ENCODE peak calls at places on chromosomes 5 and 9, in five cellular contexts. K is small intestine, T is RWPE2, B is K562, A is uterus. W is an unnamed sample.

GRCh38 chr5:131538177-131538593 is 96.8 kb downstream of the RAPGEF6 start:
- DNase-seq in K (no peak), T (no peak), B (no peak), A (no peak), W (no peak)

GRCh38 chr5:169185626-169186025 is 115.3 kb downstream of the SLIT3 start:
- DNase-seq in K (no peak), T (no peak), B (no peak), A (no peak), W (no peak)

GRCh38 chr5:144979516-144980264 is 809.0 kb downstream of the KCTD16 start:
- DNase-seq in K (no peak), T (no peak), B (no peak), A (no peak), W (no peak)

GRCh38 chr5:109880907-109881685 is 191.4 kb downstream of the MAN2A1 start:
- DNase-seq in K (no peak), T (no peak), B (no peak), A (no peak), W (no peak)

GRCh38 chr9:116515541-116515940 is 171.6 kb upstream of the TRIM32 start:
- DNase-seq in K (no peak), T (no peak), B (no peak), A (no peak), W (no peak)

GRCh38 chr9:86563350-86563749 is 209.1 kb upstream of the TUT7 start:
- DNase-seq in K (no peak), T (no peak), B (no peak), A (no peak), W (no peak)

GRCh38 chr5:37950436-37950835 is 110.6 kb upstream of the GDNF start:
- DNase-seq in K (no peak), T (no peak), B (no peak), A (no peak), W (no peak)

GRCh38 chr5:1723957-1724821 is 75.4 kb downstream of the MRPL36 start:
- DNase-seq in K (no peak), T (peak; percentile 63), B (no peak), A (no peak), W (peak; percentile 3)

GRCh38 chr9:107487521-107488399 is 1.8 kb downstream of the KLF4 start:
- DNase-seq in K (peak; percentile 44), T (peak; percentile 59), B (no peak), A (peak; percentile 34), W (peak; percentile 61)

GRCh38 chr5:132102101-132102701 is 28.6 kb downstream of the CSF2 start:
- DNase-seq in K (no peak), T (no peak), B (no peak), A (no peak), W (no peak)

GRCh38 chr5:32505718-32506117 is 61.2 kb upstream of the ZFR start:
- DNase-seq in K (no peak), T (no peak), B (no peak), A (peak; percentile 34), W (no peak)

GRCh38 chr5:26889810-26890209 is 148.6 kb downstream of the CDH9 start:
- DNase-seq in K (no peak), T (no peak), B (no peak), A (no peak), W (no peak)

GRCh38 chr5:126849101-126849678 is 72.3 kb downstream of the LMNB1 start:
- DNase-seq in K (peak; percentile 64), T (no peak), B (no peak), A (peak; percentile 68), W (no peak)

GRCh38 chr5:126846344-126846743 is 69.4 kb downstream of the LMNB1 start:
- DNase-seq in K (no peak), T (no peak), B (no peak), A (no peak), W (no peak)

GRCh38 chr5:126848253-126848652 is 71.3 kb downstream of the LMNB1 start:
- DNase-seq in K (no peak), T (no peak), B (no peak), A (no peak), W (no peak)

GRCh38 chr5:126846756-126847155 is 69.8 kb downstream of the LMNB1 start:
- DNase-seq in K (no peak), T (no peak), B (no peak), A (no peak), W (no peak)

DNA sequence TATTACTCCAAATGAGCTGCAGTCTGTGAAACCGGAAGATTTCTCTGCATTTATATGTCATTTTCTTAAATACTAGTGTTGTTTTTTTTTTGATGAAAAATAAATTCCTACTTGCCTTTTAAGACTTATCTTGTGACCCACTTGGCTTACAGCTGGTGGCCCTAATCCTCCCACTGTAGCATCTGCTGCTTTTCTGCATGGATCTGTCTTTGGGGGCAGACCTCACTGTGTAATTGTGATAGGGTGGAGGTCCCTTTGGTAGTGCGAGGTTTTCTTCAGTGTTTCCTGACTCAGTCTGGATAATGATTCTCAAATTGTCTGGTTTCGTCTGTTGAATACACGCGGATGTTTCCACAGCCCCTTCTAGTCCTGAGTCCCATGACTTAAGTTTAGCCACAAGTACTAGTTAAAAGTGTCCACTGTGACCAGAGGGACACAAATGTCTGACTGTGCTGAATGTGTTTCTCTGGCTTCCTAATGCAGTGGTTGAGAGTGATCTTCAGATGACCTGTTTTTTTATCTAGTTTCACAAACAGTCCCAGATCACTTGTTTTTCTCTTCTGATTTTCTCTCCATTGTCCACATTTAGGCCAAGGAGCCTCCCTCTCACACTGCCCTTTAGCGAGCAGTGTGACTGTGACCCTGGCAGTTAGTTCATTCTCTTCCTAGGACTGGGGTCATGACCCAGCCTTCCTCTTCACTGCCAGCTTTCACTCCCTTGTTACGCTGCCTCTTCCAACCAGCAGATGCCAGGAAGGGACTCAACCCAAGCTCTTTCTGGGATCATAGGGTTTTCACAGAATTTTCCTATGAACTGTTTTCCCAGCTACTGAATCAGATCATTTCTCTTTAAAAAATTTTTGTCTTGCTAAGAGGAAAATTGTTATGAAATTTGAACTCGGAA is 70.6 kb downstream of the LMNB1 start:
- DNase-seq in K (no peak), T (no peak), B (peak; percentile 59), A (no peak), W (no peak)
- H3K27ac ChIP-seq in K (no peak overlapping the region), T (no peak overlapping the region), B (peak overlapping the region; percentile 33), A (peak overlapping the region; percentile 69), W (no peak overlapping the region)

GRCh38 chr9:91038483-91039124 is 237.0 kb downstream of the SYK start:
- DNase-seq in K (no peak), T (no peak), B (no peak), A (no peak), W (no peak)
- H3K27ac ChIP-seq in K (peak overlapping the region; percentile 75), T (no peak overlapping the region), B (no peak overlapping the region), A (peak overlapping the region; percentile 86), W (no peak overlapping the region)

GRCh38 chr9:128106181-128106939 is 21.2 kb downstream of the PTGES2 start:
- DNase-seq in K (no peak), T (no peak), B (no peak), A (no peak), W (no peak)

GRCh38 chr9:128107260-128107970 is 20.1 kb downstream of the PTGES2 start:
- DNase-seq in K (no peak), T (no peak), B (no peak), A (no peak), W (no peak)

GRCh38 chr9:128108784-128109709 is 18.5 kb downstream of the PTGES2 start:
- DNase-seq in K (peak; percentile 42), T (no peak), B (no peak), A (no peak), W (no peak)

GRCh38 chr9:128106940-128107259 is 20.6 kb downstream of the PTGES2 start:
- DNase-seq in K (no peak), T (no peak), B (no peak), A (no peak), W (no peak)

GRCh38 chr9:128107971-128108783 is 19.4 kb downstream of the PTGES2 start:
- DNase-seq in K (no peak), T (no peak), B (no peak), A (no peak), W (no peak)
- H3K27ac ChIP-seq in K (peak overlapping the region; percentile 43), T (no peak overlapping the region), B (peak overlapping the region; percentile 24), A (peak overlapping the region; percentile 21), W (no peak overlapping the region)

GRCh38 chr5:87074934-87075541 is 192.6 kb upstream of the RASA1 start:
- DNase-seq in K (peak; percentile 58), T (no peak), B (no peak), A (no peak), W (no peak)

GRCh38 chr5:87074072-87074471 is 193.6 kb upstream of the RASA1 start:
- DNase-seq in K (no peak), T (no peak), B (no peak), A (no peak), W (no peak)

GRCh38 chr5:87069974-87070608 is 197.6 kb upstream of the RASA1 start:
- DNase-seq in K (peak; percentile 6), T (no peak), B (no peak), A (no peak), W (no peak)

GRCh38 chr5:87069311-87069710 is 198.4 kb upstream of the RASA1 start:
- DNase-seq in K (no peak), T (no peak), B (no peak), A (no peak), W (no peak)
- H3K27ac ChIP-seq in K (no peak overlapping the region), T (no peak overlapping the region), B (no peak overlapping the region), A (no peak overlapping the region), W (no peak overlapping the region)

DNA sequence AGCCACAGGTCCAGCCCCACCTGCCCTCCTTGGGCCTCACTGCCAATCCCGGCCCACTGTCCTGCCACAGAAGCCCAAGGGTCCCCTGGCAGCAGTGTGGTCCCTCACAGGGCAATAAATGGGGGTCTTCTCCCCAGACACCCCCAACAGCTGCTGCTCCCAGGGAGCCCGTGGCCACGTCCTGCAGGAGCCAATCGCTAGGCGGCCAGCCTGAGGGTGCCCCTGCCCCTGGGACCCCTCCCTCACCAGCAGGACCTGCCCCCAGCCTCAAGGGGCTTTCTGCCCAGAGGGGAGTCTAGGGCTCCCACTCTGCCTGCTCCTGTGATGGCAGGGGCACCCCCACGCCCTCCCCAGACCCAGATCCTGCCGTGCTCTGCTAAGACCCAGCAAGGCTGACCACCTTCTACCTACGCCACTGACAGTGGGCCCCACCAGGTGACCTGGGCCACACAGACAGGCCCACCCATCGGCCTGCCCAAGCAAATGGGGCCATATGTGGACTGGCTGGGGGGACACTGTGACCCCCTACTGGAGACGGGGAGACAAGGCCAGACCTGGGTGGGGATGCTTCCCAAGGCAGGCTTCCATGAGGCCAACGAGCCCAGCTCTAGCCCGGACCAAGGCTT is 17.0 kb downstream of the NOTCH1 start:
- DNase-seq in K (no peak), T (no peak), B (no peak), A (no peak), W (no peak)
- H3K27ac ChIP-seq in K (no peak overlapping the region), T (no peak overlapping the region), B (peak overlapping the region; percentile 22), A (no peak overlapping the region), W (no peak overlapping the region)

DNA sequence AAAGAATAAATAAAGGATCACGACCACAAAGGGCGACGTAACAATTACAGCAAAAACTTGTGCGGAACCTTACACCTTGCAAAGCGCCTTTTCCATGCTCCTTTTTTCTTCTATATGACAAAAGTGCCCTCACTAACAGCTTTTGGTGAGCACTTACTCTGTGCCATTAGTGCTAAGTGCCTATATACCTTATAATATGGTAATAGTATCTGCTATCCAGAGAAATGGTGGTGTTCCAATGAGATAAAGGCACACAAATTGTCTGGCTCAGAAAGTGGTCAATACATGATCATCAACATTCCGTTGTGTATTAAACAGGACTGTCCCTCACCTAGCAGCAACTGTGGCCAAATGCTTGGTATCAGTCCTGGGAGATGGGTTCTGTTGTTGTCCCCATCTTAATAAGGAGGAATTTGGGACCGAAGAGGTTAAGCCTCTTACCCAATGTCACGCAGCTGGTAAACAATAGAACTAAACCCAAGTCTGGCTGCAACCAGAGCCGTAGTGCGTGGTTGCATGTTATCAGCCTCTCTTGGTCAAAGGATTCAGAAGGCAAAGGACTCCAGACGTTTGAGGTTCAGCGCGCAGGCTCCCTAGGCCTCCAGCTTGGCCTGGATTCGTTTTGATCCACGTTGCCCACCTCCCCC is 559 bp upstream of the TOR2A start:
- DNase-seq in K (no peak), T (no peak), B (no peak), A (no peak), W (no peak)
- H3K27ac ChIP-seq in K (no peak overlapping the region), T (no peak overlapping the region), B (no peak overlapping the region), A (peak overlapping the region; percentile 26), W (peak overlapping the region; percentile 89)